ENCODE peak calls at places on chromosomes 11 and 22, in six cellular contexts. L, N, K, C, Z and G are unnamed samples.

GRCh38 chr11:1919428-1920127 is at the start of gene TNNT3:
- DNase-seq in L (no peak), N (no peak), Z (no peak), K (no peak), C (no peak), G (no peak)

GRCh38 chr22:26979294-26979693 is 321.9 kb downstream of the MIAT start:
- DNase-seq in N (no peak), L (no peak), C (no peak), Z (no peak), K (no peak), G (no peak)

GRCh38 chr11:19853901-19854300 is 141.3 kb downstream of the NAV2 start:
- DNase-seq in K (no peak), C (no peak), Z (no peak), L (no peak), N (peak; percentile 29), G (no peak)

GRCh38 chr11:57313788-57314135 is 11.0 kb downstream of the TNKS1BP1 start:
- DNase-seq in Z (no peak), K (no peak), L (no peak), C (no peak), N (no peak), G (no peak)

GRCh38 chr11:68145120-68145866 is 24.1 kb upstream of the CHKA start:
- DNase-seq in L (no peak), N (no peak), K (no peak), C (no peak), Z (peak; percentile 30), G (no peak)

GRCh38 chr22:38973289-38974169 is 8.6 kb upstream of the APOBEC3B start:
- DNase-seq in C (peak; percentile 52), N (peak; percentile 17), Z (peak; percentile 74), K (peak; percentile 43), L (peak; percentile 25), G (peak; percentile 80)

GRCh38 chr11:110972640-110973039 is 260.4 kb upstream of the ARHGAP20 start:
- DNase-seq in C (no peak), N (peak; percentile 94), L (no peak), K (peak; percentile 91), Z (peak; percentile 45), G (no peak)

GRCh38 chr11:14687943-14688627 is 44.5 kb downstream of the PDE3B start:
- DNase-seq in C (no peak), K (peak; percentile 74), L (no peak), N (no peak), Z (no peak), G (no peak)

GRCh38 chr11:63573881-63574855 is 11.0 kb upstream of the PLAAT2 start:
- DNase-seq in N (peak; percentile 85), K (peak; percentile 82), C (no peak), Z (peak; percentile 60), L (no peak), G (peak; percentile 31)

GRCh38 chr11:68963779-68964178 is 17.0 kb downstream of the MRGPRD start:
- DNase-seq in Z (peak; percentile 27), C (no peak), K (no peak), N (peak; percentile 19), L (no peak), G (peak; percentile 43)

GRCh38 chr11:86194998-86195397 is 49.6 kb upstream of the EED start:
- DNase-seq in C (no peak), L (no peak), N (no peak), Z (no peak), K (no peak), G (no peak)

GRCh38 chr11:115707180-115707905 is 203.1 kb upstream of the CADM1 start:
- DNase-seq in L (no peak), Z (peak; percentile 36), K (no peak), C (no peak), N (no peak), G (no peak)

GRCh38 chr11:67054851-67055523 is 1.7 kb upstream of the RHOD start:
- DNase-seq in N (peak; percentile 88), C (no peak), Z (peak; percentile 98), K (peak; percentile 91), L (no peak), G (no peak)

GRCh38 chr11:128948583-128948982 is 5.9 kb upstream of the TP53AIP1 start:
- DNase-seq in K (no peak), C (no peak), Z (no peak), L (no peak), N (no peak), G (peak; percentile 67)

DNA sequence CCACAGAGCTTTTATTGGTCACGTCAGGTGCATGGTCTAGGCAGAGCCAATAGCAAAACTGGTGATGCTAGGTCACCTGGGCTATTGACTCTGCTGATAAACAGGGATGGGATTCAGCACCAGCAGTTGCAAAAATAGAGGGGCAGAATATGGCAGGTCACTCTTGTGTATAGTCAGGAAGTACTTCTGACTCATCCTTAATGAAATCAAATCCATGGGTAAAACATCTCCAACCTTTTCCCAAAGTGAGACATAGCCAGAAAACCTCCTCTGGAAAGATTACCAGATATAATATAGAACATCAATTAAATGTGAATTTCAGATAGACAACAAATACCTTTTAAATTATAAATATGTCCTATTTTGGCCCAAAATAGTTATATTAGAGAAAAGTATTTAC is 383.2 kb downstream of the METTL15 start:
- DNase-seq in Z (no peak), N (peak; percentile 55), C (no peak), L (no peak), K (no peak), G (no peak)
- H3K14ac ChIP-seq in Z (no peak overlapping the region), N (no peak overlapping the region), C (no peak overlapping the region), L (no peak overlapping the region), K (no peak overlapping the region), G (no peak overlapping the region)

GRCh38 chr11:58577441-58578135 is 1.3 kb upstream of the ZFP91 start:
- DNase-seq in C (no peak), L (no peak), N (peak; percentile 97), Z (peak; percentile 62), K (peak; percentile 99), G (no peak)
- H4K8ac ChIP-seq in C (no peak overlapping the region), L (peak overlapping the region; percentile 87), N (peak overlapping the region; percentile 93), Z (peak overlapping the region; percentile 92), K (peak overlapping the region; percentile 96), G (peak overlapping the region; percentile 17)

GRCh38 chr11:107646783-107647182 is 55.8 kb downstream of the ELMOD1 start:
- DNase-seq in K (no peak), N (no peak), L (no peak), C (no peak), Z (no peak), G (no peak)
- H3K14ac ChIP-seq in K (no peak overlapping the region), N (no peak overlapping the region), L (no peak overlapping the region), C (no peak overlapping the region), Z (no peak overlapping the region), G (no peak overlapping the region)

GRCh38 chr11:119320593-119321524 is 3.9 kb upstream of the MCAM start:
- DNase-seq in Z (peak; percentile 34), K (peak; percentile 82), N (peak; percentile 65), C (no peak), L (no peak), G (peak; percentile 70)
- H4K8ac ChIP-seq in Z (peak overlapping the region; percentile 83), K (peak overlapping the region; percentile 92), N (peak overlapping the region; percentile 98), C (no peak overlapping the region), L (peak overlapping the region; percentile 81), G (no peak overlapping the region)

DNA sequence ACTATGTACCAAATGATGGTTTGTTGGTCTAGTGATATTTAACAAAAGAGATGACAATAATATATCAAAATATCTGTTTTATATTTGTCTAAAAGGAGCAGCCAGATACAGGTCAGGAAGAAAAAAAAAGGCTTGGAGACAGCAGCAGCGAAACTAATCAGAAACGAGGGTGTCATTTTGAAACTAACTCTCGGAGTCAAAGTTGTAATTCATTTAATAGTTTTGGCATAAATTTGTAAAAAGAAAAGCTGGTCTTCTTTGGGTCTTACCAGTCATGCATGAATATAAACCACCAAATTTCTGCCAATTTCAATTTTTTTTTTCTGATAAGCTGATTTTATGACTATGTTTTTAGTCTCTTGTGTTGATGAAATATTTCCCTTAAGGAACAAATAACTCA is 25.5 kb downstream of the NPAT start:
- DNase-seq in N (no peak), Z (no peak), C (no peak), L (no peak), K (no peak), G (no peak)
- H3K14ac ChIP-seq in N (no peak overlapping the region), Z (no peak overlapping the region), C (no peak overlapping the region), L (no peak overlapping the region), K (no peak overlapping the region), G (no peak overlapping the region)